ENCODE peak calls at places on chromosome 10, in four cellular contexts. H is stimulated activated CD4-positive, alpha-beta T cell treated with anti-CD3 and anti-CD28 coated beads, Interleukin-1b, Interleukin-23, amount 100 ng/mL, for 24 hours; B is AG10803; Q is ELR. M is an unnamed sample.

GRCh38 chr10:70369498-70370018 is 12.9 kb downstream of the LRRC20 start:
- DNase-seq in H (no peak), B (no peak), Q (no peak), M (no peak)

GRCh38 chr10:116104210-116104932 is 168.6 kb downstream of the GFRA1 start:
- DNase-seq in H (no peak), B (peak), Q (no peak), M (no peak)

GRCh38 chr10:44118500-44118899 is 266.4 kb downstream of the CXCL12 start:
- DNase-seq in H (no peak), B (no peak), Q (no peak), M (no peak)

GRCh38 chr10:60073397-60073780 is 167.0 kb upstream of the CCDC6 start:
- DNase-seq in H (no peak), B (no peak), Q (no peak), M (no peak)

GRCh38 chr10:7354330-7355047 is 56.3 kb downstream of the SFMBT2 start:
- DNase-seq in H (no peak), B (no peak), Q (peak), M (peak)

GRCh38 chr10:11148638-11149037 is 131.0 kb downstream of the CELF2 start:
- DNase-seq in H (no peak), B (no peak), Q (no peak), M (no peak)

GRCh38 chr10:69303632-69304035 is 25.3 kb downstream of the HK1 start:
- DNase-seq in H (no peak), B (no peak), Q (peak), M (peak)

GRCh38 chr10:71597821-71598498 is 121.6 kb downstream of the C10orf105 start:
- DNase-seq in H (no peak), B (peak), Q (no peak), M (no peak)

GRCh38 chr10:99536400-99537254 is 3.9 kb downstream of the NKX2-3 start:
- DNase-seq in H (no peak), B (no peak), Q (no peak), M (no peak)

GRCh38 chr10:91689731-91690168 is 56.9 kb upstream of the PPP1R3C start:
- DNase-seq in H (no peak), B (peak), Q (peak), M (peak)

GRCh38 chr10:119714484-119714816 is 11.4 kb upstream of the INPP5F start:
- DNase-seq in H (no peak), B (no peak), Q (no peak), M (no peak)

GRCh38 chr10:28566458-28566857 is 33.5 kb downstream of the WAC start:
- DNase-seq in H (no peak), B (no peak), Q (no peak), M (no peak)

GRCh38 chr10:62818426-62819011 is 2.4 kb upstream of the EGR2 start:
- DNase-seq in H (no peak), B (no peak), Q (no peak), M (no peak)

GRCh38 chr10:121774404-121774803 is 153.4 kb downstream of the ATE1 start:
- DNase-seq in H (no peak), B (peak), Q (no peak), M (peak)

GRCh38 chr10:1434202-1434601 is 303.1 kb downstream of the ADARB2 start:
- DNase-seq in H (no peak), B (no peak), Q (no peak), M (no peak)

GRCh38 chr10:28468707-28469483 is 64.0 kb upstream of the WAC start:
- DNase-seq in H (no peak), B (no peak), Q (no peak), M (no peak)

GRCh38 chr10:6786579-6787031 is 206.5 kb upstream of the PRKCQ start:
- DNase-seq in H (no peak), B (peak), Q (peak), M (peak)